ENCODE peak calls at places on chromosome 10, in seven cellular contexts. J is kidney epithelial cell; U is fibroblast of villous mesenchyme; P is transverse colon; H is gastrocnemius medialis; F is CD8-positive, alpha-beta T cell; G is mammary epithelial cell. Y is an unnamed sample.

GRCh38 chr10:115706482-115707076 is 566.4 kb downstream of the GFRA1 start:
- DNase-seq in F (no peak), G (peak), U (peak), P (no peak), H (no peak), J (no peak), Y (peak)

GRCh38 chr10:115854740-115855435 is 418.1 kb downstream of the GFRA1 start:
- DNase-seq in U (no peak), F (no peak), J (no peak), H (no peak), P (no peak), G (no peak), Y (no peak)

GRCh38 chr10:96229568-96230030 is 41.8 kb downstream of the BLNK start:
- DNase-seq in U (peak), J (no peak), H (peak), G (peak), P (peak), F (peak), Y (peak)

GRCh38 chr10:7797582-7797981 is 9.6 kb downstream of the ATP5F1C start:
- DNase-seq in F (no peak), U (peak), P (no peak), H (peak), G (peak), J (peak), Y (peak)

GRCh38 chr10:8181496-8182174 is 127.1 kb downstream of the GATA3 start:
- DNase-seq in F (no peak), J (no peak), P (no peak), G (no peak), U (no peak), H (no peak), Y (no peak)

GRCh38 chr10:75034131-75034512 is 77.3 kb upstream of the SAMD8 start:
- DNase-seq in U (no peak), H (peak), G (no peak), F (no peak), P (no peak), J (no peak), Y (peak)

GRCh38 chr10:12638103-12638502 is 288.8 kb downstream of the CAMK1D start:
- DNase-seq in U (peak), P (peak), F (no peak), J (no peak), G (no peak), H (no peak), Y (peak)

GRCh38 chr10:120556164-120556532 is 99.1 kb downstream of the PLPP4 start:
- DNase-seq in U (no peak), J (no peak), F (no peak), H (no peak), P (no peak), G (no peak), Y (no peak)

GRCh38 chr10:11430421-11431275 is 180.8 kb downstream of the USP6NL start:
- DNase-seq in J (no peak), P (no peak), U (no peak), F (no peak), G (no peak), H (no peak), Y (no peak)

GRCh38 chr10:122557516-122557915 is 3.0 kb upstream of the DMBT1 start:
- DNase-seq in H (no peak), U (no peak), G (peak), F (no peak), P (no peak), J (no peak), Y (no peak)

GRCh38 chr10:124667425-124668130 is 76.6 kb downstream of the FAM53B start:
- DNase-seq in F (no peak), J (no peak), G (no peak), P (peak), H (no peak), U (peak), Y (no peak)

GRCh38 chr10:60032723-60033122 is 126.4 kb upstream of the CCDC6 start:
- DNase-seq in J (peak), H (peak), G (peak), F (no peak), U (peak), P (peak), Y (peak)

GRCh38 chr10:4051011-4051407 is 266.0 kb upstream of the KLF6 start:
- DNase-seq in H (peak), G (no peak), U (peak), F (no peak), P (no peak), J (no peak), Y (peak)

GRCh38 chr10:91838199-91838598 is 40.0 kb downstream of the TNKS2 start:
- DNase-seq in P (no peak), U (no peak), G (no peak), H (no peak), J (no peak), F (no peak), Y (no peak)

GRCh38 chr10:89352039-89352597 is 24.3 kb downstream of the IFIT3 start:
- DNase-seq in H (peak), G (peak), U (peak), P (peak), F (no peak), J (peak), Y (peak)

GRCh38 chr10:1287493-1288480 is 231.6 kb downstream of the WDR37 start:
- DNase-seq in G (no peak), U (no peak), J (no peak), H (no peak), F (no peak), P (no peak), Y (no peak)

GRCh38 chr10:106941297-106942034 is 223.0 kb downstream of the SORCS1 start:
- DNase-seq in U (no peak), P (no peak), F (no peak), J (no peak), G (no peak), H (no peak), Y (peak)

GRCh38 chr10:132404911-132405462 is 8.0 kb downstream of the PWWP2B start:
- DNase-seq in H (no peak), P (no peak), F (no peak), J (no peak), U (no peak), G (no peak), Y (no peak)

GRCh38 chr10:32388258-32389027 is 41.5 kb upstream of the EPC1 start:
- DNase-seq in J (no peak), P (no peak), H (no peak), G (no peak), F (no peak), U (no peak), Y (no peak)

GRCh38 chr10:101631821-101632475 is 43.8 kb downstream of the DPCD start:
- DNase-seq in G (no peak), P (no peak), U (peak), F (no peak), H (no peak), J (no peak), Y (no peak)

GRCh38 chr10:121684276-121684675 is 86.0 kb upstream of the FGFR2 start:
- DNase-seq in J (no peak), U (peak), F (no peak), G (no peak), H (no peak), P (no peak), Y (no peak)

GRCh38 chr10:86666538-86666937 is 1.8 kb upstream of the LDB3 start:
- DNase-seq in G (no peak), P (no peak), U (no peak), H (peak), F (no peak), J (no peak), Y (no peak)

GRCh38 chr10:65294329-65294728 is 1631.5 kb upstream of the LRRTM3 start:
- DNase-seq in G (no peak), H (no peak), U (peak), J (no peak), P (no peak), F (no peak), Y (no peak)

GRCh38 chr10:98673156-98673765 is 226.5 kb upstream of the HPS1 start:
- DNase-seq in P (no peak), G (no peak), H (no peak), J (no peak), U (peak), F (no peak), Y (peak)

GRCh38 chr10:106609867-106610266 is 554.6 kb downstream of the SORCS1 start:
- DNase-seq in H (no peak), J (no peak), G (peak), U (no peak), P (no peak), F (no peak), Y (peak)

GRCh38 chr10:82736305-82736704 is 861.3 kb downstream of the NRG3 start:
- DNase-seq in H (no peak), G (no peak), P (no peak), U (no peak), F (no peak), J (no peak), Y (no peak)

GRCh38 chr10:113890769-113891168 is 36.3 kb downstream of the NHLRC2 start:
- DNase-seq in F (no peak), J (no peak), H (no peak), G (no peak), U (no peak), P (no peak), Y (no peak)

GRCh38 chr10:116215651-116216050 is 57.4 kb downstream of the GFRA1 start:
- DNase-seq in P (no peak), F (no peak), G (no peak), U (no peak), J (no peak), H (no peak), Y (no peak)

GRCh38 chr10:45375101-45375500 is 1.1 kb downstream of the ALOX5 start:
- DNase-seq in G (no peak), F (no peak), U (no peak), H (no peak), P (no peak), J (no peak), Y (no peak)
- H3K4me3 ChIP-seq in G (no peak), F (no peak), U (no peak), H (no peak), P (peak), J (no peak), Y (no peak)

GRCh38 chr10:2935647-2936386 is 131.5 kb upstream of the PFKP start:
- DNase-seq in J (no peak), F (no peak), H (no peak), G (no peak), U (no peak), P (no peak), Y (no peak)

GRCh38 chr10:2933924-2934323 is 133.4 kb upstream of the PFKP start:
- DNase-seq in G (no peak), H (no peak), P (no peak), F (no peak), J (no peak), U (no peak), Y (no peak)

GRCh38 chr10:2942937-2943336 is 124.4 kb upstream of the PFKP start:
- DNase-seq in G (no peak), P (no peak), U (no peak), H (no peak), F (no peak), J (no peak), Y (no peak)

GRCh38 chr10:2936816-2937215 is 130.5 kb upstream of the PFKP start:
- DNase-seq in G (no peak), U (no peak), F (no peak), P (no peak), J (no peak), H (no peak), Y (peak)

GRCh38 chr10:2938869-2939268 is 128.5 kb upstream of the PFKP start:
- DNase-seq in J (no peak), P (no peak), H (no peak), F (no peak), G (no peak), U (peak), Y (peak)
- TF ChIP-seq CTCF in J (no peak), P (no peak), H (no peak), F (no peak), G (peak), U (peak), Y (peak)

GRCh38 chr10:22629126-22629525 is 85.3 kb downstream of the PIP4K2A start:
- DNase-seq in J (no peak), U (no peak), F (no peak), P (no peak), H (no peak), G (no peak), Y (peak)

GRCh38 chr10:22631646-22632278 is 82.6 kb downstream of the PIP4K2A start:
- DNase-seq in J (no peak), U (peak), P (no peak), H (no peak), F (no peak), G (no peak), Y (peak)

GRCh38 chr10:22631185-22631584 is 83.2 kb downstream of the PIP4K2A start:
- DNase-seq in G (no peak), J (no peak), H (no peak), F (no peak), P (no peak), U (no peak), Y (no peak)

GRCh38 chr10:22629843-22630228 is 84.5 kb downstream of the PIP4K2A start:
- DNase-seq in J (no peak), U (no peak), H (no peak), G (no peak), P (no peak), F (no peak), Y (no peak)

DNA sequence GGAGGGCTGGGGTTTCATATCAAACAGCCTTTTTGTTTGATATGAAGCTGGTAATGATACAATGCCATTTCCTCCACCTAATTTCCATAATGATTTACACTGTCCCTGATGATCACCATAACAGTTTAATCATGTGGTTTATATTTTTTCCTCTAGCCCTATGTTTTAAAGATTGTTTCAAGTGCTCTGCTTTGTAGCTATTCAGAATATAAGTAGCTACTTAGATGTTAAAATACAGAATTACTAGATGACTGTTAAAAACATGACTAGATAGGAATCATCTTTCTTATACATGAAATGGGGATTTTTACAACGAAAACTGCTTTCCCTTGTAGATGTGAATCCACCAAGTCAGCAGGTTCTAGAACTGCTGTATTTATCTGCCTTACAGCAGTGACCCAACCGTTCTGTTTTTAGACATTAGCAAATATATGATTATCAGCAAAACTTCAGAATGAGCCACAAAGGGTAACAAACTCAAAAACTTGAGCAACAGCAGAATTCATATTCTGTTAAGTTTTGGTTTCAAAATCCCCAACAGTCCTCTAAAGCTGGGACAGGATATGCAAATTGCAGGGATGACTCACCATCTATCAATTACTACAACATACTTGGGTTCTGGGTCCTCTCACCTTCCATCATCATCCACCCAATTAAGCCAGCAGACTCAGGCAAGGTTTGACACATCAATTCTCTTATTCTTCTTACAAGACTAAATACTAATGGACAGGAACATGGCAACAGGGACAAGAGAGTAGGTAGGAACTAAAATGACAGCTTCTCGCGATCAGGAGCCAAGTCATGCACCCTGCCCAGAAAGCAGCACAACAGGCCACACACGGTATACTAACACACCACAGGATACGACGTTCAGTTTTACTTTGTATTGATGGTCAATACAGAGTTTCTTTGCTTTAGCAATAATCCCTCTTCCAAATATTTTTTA is 83.9 kb downstream of the PIP4K2A start:
- DNase-seq in U (peak), G (peak), H (no peak), J (no peak), F (no peak), P (no peak), Y (peak)
- H3K4me3 ChIP-seq in U (peak), G (no peak), H (no peak), J (no peak), F (peak), P (no peak), Y (no peak)

GRCh38 chr10:34116220-34116623 is 698.9 kb downstream of the PARD3 start:
- DNase-seq in G (no peak), J (no peak), H (no peak), P (no peak), F (no peak), U (peak), Y (no peak)
- TF ChIP-seq CTCF in G (no peak), J (no peak), H (no peak), P (no peak), F (no peak), U (peak), Y (no peak)

Y was measured in fibroblast of mammary gland.